ENCODE peak calls at places on chromosome 18, in six cellular contexts. E is vagina; Q is left ventricle myocardium inferior; D is heart left ventricle; R is CD8-positive, alpha-beta memory T cell; G is testis. O is an unnamed sample.

GRCh38 chr18:79774111-79774510 is 23.6 kb upstream of the KCNG2 start:
- DNase-seq in G (no peak), Q (no peak), E (no peak), D (no peak), R (no peak), O (no peak)

GRCh38 chr18:51151568-51152511 is 45.6 kb downstream of the MEX3C start:
- DNase-seq in G (no peak), E (no peak), D (no peak), R (peak), Q (no peak), O (no peak)

GRCh38 chr18:72700961-72701710 is 157.0 kb upstream of the CBLN2 start:
- DNase-seq in E (no peak), D (no peak), G (no peak), Q (no peak), R (no peak), O (no peak)

GRCh38 chr18:7395566-7395965 is 164.7 kb downstream of the LRRC30 start:
- DNase-seq in E (no peak), D (no peak), Q (no peak), G (no peak), R (no peak), O (no peak)

GRCh38 chr18:48769006-48769646 is 181.6 kb downstream of the SMAD7 start:
- DNase-seq in E (no peak), D (no peak), G (no peak), Q (no peak), R (no peak), O (no peak)

GRCh38 chr18:79749251-79750191 is 48.2 kb upstream of the KCNG2 start:
- DNase-seq in G (no peak), D (no peak), R (no peak), E (no peak), Q (no peak), O (peak)

GRCh38 chr18:46314011-46314410 is 209.8 kb downstream of the HAUS1 start:
- DNase-seq in G (no peak), E (no peak), Q (no peak), R (no peak), D (no peak), O (no peak)

GRCh38 chr18:250685-251084 is 17.2 kb downstream of the THOC1 start:
- DNase-seq in E (no peak), D (no peak), G (no peak), R (no peak), Q (no peak), O (peak)

GRCh38 chr18:1370552-1370951 is 465.9 kb downstream of the ADCYAP1 start:
- DNase-seq in R (no peak), E (no peak), G (no peak), Q (no peak), D (no peak), O (no peak)

GRCh38 chr18:34352385-34353163 is 127.9 kb upstream of the NOL4 start:
- DNase-seq in E (no peak), Q (no peak), G (peak), D (no peak), R (no peak), O (no peak)

GRCh38 chr18:78605255-78605654 is 374.4 kb upstream of the SALL3 start:
- DNase-seq in G (no peak), D (no peak), Q (no peak), E (peak), R (no peak), O (no peak)

GRCh38 chr18:48915621-48916425 is 34.9 kb downstream of the SMAD7 start:
- DNase-seq in D (no peak), G (no peak), R (no peak), E (no peak), Q (no peak), O (no peak)

GRCh38 chr18:35099911-35100310 is 58.7 kb downstream of the MAPRE2 start:
- DNase-seq in Q (no peak), G (no peak), D (no peak), E (no peak), R (no peak), O (no peak)

GRCh38 chr18:50560681-50561629 is 1.1 kb downstream of the MAPK4 start:
- DNase-seq in D (no peak), G (peak), Q (no peak), R (no peak), E (no peak), O (peak)

GRCh38 chr18:70289351-70290330 is 796 bp downstream of the SOCS6 start:
- DNase-seq in Q (peak), R (no peak), D (peak), E (no peak), G (peak), O (no peak)

GRCh38 chr18:77197073-77197472 is 52.6 kb upstream of the GALR1 start:
- DNase-seq in G (no peak), E (no peak), Q (no peak), R (no peak), D (no peak), O (peak)
- H3K27ac ChIP-seq in G (no peak), E (no peak), Q (no peak), R (no peak), D (no peak), O (no peak)

DNA sequence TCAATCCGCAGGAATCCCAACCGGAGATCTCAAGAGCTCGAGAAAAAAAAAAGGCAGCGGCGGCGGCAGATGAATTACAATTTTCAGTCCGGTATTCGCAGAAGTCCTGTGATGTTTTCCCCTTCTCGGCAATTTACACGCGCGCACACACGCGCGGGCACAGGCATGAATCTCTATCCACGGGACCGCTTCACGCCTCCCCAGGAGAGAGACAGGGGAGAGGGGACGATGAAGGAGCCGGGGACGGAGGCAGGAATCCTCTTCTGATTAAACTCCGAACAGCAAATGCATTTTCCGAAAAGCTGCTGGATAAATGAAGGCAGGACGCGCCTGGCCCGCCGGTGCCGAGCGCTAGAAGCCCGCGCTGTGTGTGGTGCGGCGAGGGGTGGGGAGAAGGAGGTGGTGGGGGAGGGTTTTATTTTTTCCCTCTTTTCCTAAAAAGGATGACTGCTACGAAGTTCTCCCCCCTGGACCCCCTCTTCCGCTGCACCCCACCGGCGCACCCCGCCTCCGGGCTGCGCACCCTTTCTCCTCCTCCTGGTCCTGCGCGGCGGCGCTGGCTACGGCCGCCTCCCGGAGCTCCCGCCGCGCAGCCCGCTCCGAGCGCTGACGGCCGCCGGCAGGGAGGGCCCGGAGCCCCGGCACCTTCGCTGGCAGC is at the start of gene BCL2:
- DNase-seq in D (peak), R (no peak), E (no peak), Q (peak), G (peak), O (peak)
- H3K27ac ChIP-seq in D (peak), R (peak), E (peak), Q (peak), G (peak), O (peak)

GRCh38 chr18:23575309-23575651 is 11.0 kb downstream of the NPC1 start:
- DNase-seq in D (no peak), Q (no peak), G (no peak), R (no peak), E (no peak), O (no peak)
- H3K27ac ChIP-seq in D (no peak), Q (peak), G (no peak), R (peak), E (peak), O (no peak)

GRCh38 chr18:74498712-74499629 is 2.8 kb downstream of the CNDP2 start:
- DNase-seq in G (no peak), D (no peak), E (no peak), Q (no peak), R (peak), O (no peak)

GRCh38 chr18:74496508-74497307 is 545 bp downstream of the CNDP2 start:
- DNase-seq in G (peak), E (no peak), R (no peak), D (peak), Q (peak), O (peak)

GRCh38 chr18:74495581-74496507 is at the start of gene CNDP2:
- DNase-seq in E (peak), D (peak), G (peak), Q (peak), R (peak), O (peak)

GRCh38 chr18:74497778-74498177 is 1.6 kb downstream of the CNDP2 start:
- DNase-seq in G (no peak), Q (no peak), R (no peak), D (no peak), E (no peak), O (no peak)

GRCh38 chr18:74497308-74497640 is 1.1 kb downstream of the CNDP2 start:
- DNase-seq in Q (no peak), E (no peak), D (no peak), G (no peak), R (no peak), O (no peak)
- H3K27ac ChIP-seq in Q (peak), E (no peak), D (peak), G (peak), R (peak), O (no peak)

DNA sequence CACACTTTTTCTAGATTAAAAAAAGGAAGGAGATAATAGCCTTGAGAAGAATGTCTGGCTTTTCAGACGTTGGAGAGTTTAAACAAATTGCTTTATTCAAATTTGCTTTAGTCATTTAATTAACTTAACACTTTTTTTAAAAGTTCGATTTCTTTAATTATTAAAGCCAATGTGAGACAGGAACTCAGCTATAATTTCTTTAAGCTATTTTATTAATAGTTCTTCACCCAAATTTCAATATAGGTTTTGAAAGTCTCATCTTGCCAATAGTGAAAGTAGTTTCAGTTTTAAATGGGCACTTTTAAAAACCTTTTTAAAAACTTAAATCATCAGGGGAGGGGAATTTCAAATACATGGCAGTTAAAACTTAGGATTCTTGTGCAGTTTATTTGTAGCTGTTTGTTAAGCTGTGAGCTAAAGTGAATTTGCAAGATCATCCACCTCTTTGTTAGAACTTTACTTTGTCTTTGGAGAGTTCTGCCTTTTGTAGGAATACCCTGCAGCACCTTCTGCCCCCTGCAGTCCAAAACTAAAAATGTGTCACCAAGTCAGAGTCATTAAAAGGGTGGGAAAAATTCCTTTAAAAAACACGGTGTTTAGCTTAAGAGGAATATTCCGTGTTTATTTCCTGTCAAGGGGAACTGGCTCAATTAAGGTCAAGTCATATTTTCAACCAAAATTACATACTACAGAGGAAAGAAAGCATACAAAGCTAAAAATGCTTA is 4.6 kb downstream of the TGIF1 start:
- DNase-seq in D (peak), R (peak), Q (no peak), E (no peak), G (peak), O (peak)
- H3K27ac ChIP-seq in D (peak), R (peak), Q (peak), E (peak), G (peak), O (no peak)

GRCh38 chr18:27619259-27619772 is 434.2 kb upstream of the CHST9 start:
- DNase-seq in G (no peak), D (no peak), R (no peak), Q (no peak), E (no peak), O (no peak)
- H3K27ac ChIP-seq in G (no peak), D (no peak), R (no peak), Q (peak), E (no peak), O (no peak)

GRCh38 chr18:8711736-8712135 is 6.4 kb downstream of the MTCL1 start:
- DNase-seq in G (no peak), E (no peak), Q (no peak), D (no peak), R (no peak), O (no peak)
- H3K27ac ChIP-seq in G (no peak), E (no peak), Q (no peak), D (no peak), R (no peak), O (no peak)

GRCh38 chr18:32300914-32301313 is 111.1 kb downstream of the MEP1B start:
- DNase-seq in R (no peak), D (no peak), G (no peak), Q (no peak), E (no peak), O (no peak)

GRCh38 chr18:32297851-32298250 is 108.0 kb downstream of the MEP1B start:
- DNase-seq in Q (no peak), R (no peak), E (no peak), D (no peak), G (no peak), O (no peak)

GRCh38 chr18:32296851-32297250 is 107.0 kb downstream of the MEP1B start:
- DNase-seq in R (no peak), G (no peak), Q (no peak), D (no peak), E (no peak), O (no peak)

GRCh38 chr18:32299489-32299888 is 109.7 kb downstream of the MEP1B start:
- DNase-seq in Q (no peak), G (no peak), D (no peak), R (no peak), E (no peak), O (no peak)

GRCh38 chr18:32298289-32298688 is 108.5 kb downstream of the MEP1B start:
- DNase-seq in Q (no peak), G (no peak), R (no peak), E (no peak), D (no peak), O (no peak)
- H3K27ac ChIP-seq in Q (no peak), G (no peak), R (no peak), E (no peak), D (no peak), O (no peak)

O was measured in WERI-Rb-1.